ENCODE peak calls at places on chromosomes 13 and 19, in nine cellular contexts. K, X, Z, B, D, N, Y, Q and C are unnamed samples.

GRCh38 chr19:39411006-39411831 is 1.2 kb upstream of the PLEKHG2 start:
- DNase-seq in K (no peak), X (no peak), Z (peak), B (peak), D (no peak), N (peak), Y (no peak), Q (peak), C (peak)

GRCh38 chr19:41376241-41376997 is at the start of gene TMEM91:
- DNase-seq in K (peak), X (no peak), Z (no peak), B (no peak), D (no peak), N (peak), Y (peak), Q (peak), C (peak)

GRCh38 chr19:10784257-10784656 is 51.8 kb downstream of the TMED1 start:
- DNase-seq in K (no peak), X (no peak), Z (no peak), B (no peak), D (no peak), N (peak), Y (no peak), Q (peak), C (no peak)

GRCh38 chr13:75319244-75319643 is 162.7 kb downstream of the TBC1D4 start:
- DNase-seq in K (peak), X (no peak), Z (no peak), B (no peak), D (no peak), N (no peak), Y (no peak), Q (no peak), C (no peak)

GRCh38 chr13:62294210-62294609 is 878.6 kb upstream of the PCDH20 start:
- DNase-seq in K (no peak), X (no peak), Z (no peak), B (no peak), D (peak), N (no peak), Y (no peak), Q (no peak), C (no peak)

GRCh38 chr19:16001481-16002312 is 52.9 kb downstream of the OR10H4 start:
- DNase-seq in K (peak), X (peak), Z (no peak), B (no peak), D (no peak), N (no peak), Y (no peak), Q (no peak), C (peak)

GRCh38 chr13:106851251-106851650 is 283.3 kb upstream of the ARGLU1 start:
- DNase-seq in K (no peak), X (no peak), Z (no peak), B (no peak), D (peak), N (no peak), Y (no peak), Q (no peak), C (no peak)

GRCh38 chr13:26502826-26503225 is 54.7 kb upstream of the WASF3 start:
- DNase-seq in K (no peak), X (peak), Z (no peak), B (no peak), D (no peak), N (no peak), Y (peak), Q (no peak), C (peak)

GRCh38 chr13:28394422-28394821 is 100.5 kb downstream of the FLT1 start:
- DNase-seq in K (no peak), X (no peak), Z (no peak), B (no peak), D (no peak), N (no peak), Y (no peak), Q (no peak), C (no peak)